ENCODE peak calls at places on chromosomes 5 and 9, in eight cellular contexts. I, S, E, R, A, T, L and V are unnamed samples.

GRCh38 chr5:36457511-36458260 is 148.7 kb upstream of the SLC1A3 start:
- DNase-seq in I (no peak), S (no peak), E (no peak), R (no peak), A (peak), T (no peak), L (no peak), V (peak)

GRCh38 chr5:34914671-34915138 is 599 bp downstream of the RAD1 start:
- DNase-seq in I (peak), S (peak), E (peak), R (no peak), A (peak), T (peak), L (no peak), V (peak)

GRCh38 chr5:14861123-14861757 is 10.3 kb downstream of the ANKH start:
- DNase-seq in I (no peak), S (no peak), E (no peak), R (no peak), A (no peak), T (no peak), L (no peak), V (no peak)

GRCh38 chr9:137814841-137815240 is 62.7 kb upstream of the CACNA1B start:
- DNase-seq in I (no peak), S (no peak), E (no peak), R (no peak), A (no peak), T (no peak), L (no peak), V (no peak)

GRCh38 chr9:3585616-3586015 is 59.8 kb upstream of the RFX3 start:
- DNase-seq in I (no peak), S (no peak), E (no peak), R (no peak), A (no peak), T (no peak), L (no peak), V (no peak)

GRCh38 chr5:64000096-64000495 is 37.9 kb upstream of the HTR1A start:
- DNase-seq in I (no peak), S (no peak), E (no peak), R (no peak), A (no peak), T (no peak), L (no peak), V (no peak)

GRCh38 chr5:136246122-136246521 is 53.2 kb upstream of the SMIM32 start:
- DNase-seq in I (no peak), S (no peak), E (no peak), R (no peak), A (no peak), T (no peak), L (no peak), V (no peak)

GRCh38 chr9:12933957-12934356 is 159.1 kb downstream of the LURAP1L start:
- DNase-seq in I (no peak), S (no peak), E (peak), R (no peak), A (peak), T (no peak), L (no peak), V (peak)

GRCh38 chr9:76873056-76873792 is 32.7 kb downstream of the PRUNE2 start:
- DNase-seq in I (no peak), S (no peak), E (peak), R (peak), A (peak), T (no peak), L (no peak), V (no peak)

GRCh38 chr9:17614929-17615328 is 36.1 kb downstream of the SH3GL2 start:
- DNase-seq in I (no peak), S (no peak), E (no peak), R (no peak), A (no peak), T (no peak), L (no peak), V (peak)

GRCh38 chr5:23507278-23507685 is at the start of gene PRDM9:
- DNase-seq in I (no peak), S (no peak), E (peak), R (no peak), A (peak), T (no peak), L (peak), V (peak)

GRCh38 chr5:141821430-141821925 is 56.7 kb downstream of the PCDH1 start:
- DNase-seq in I (no peak), S (no peak), E (peak), R (peak), A (peak), T (peak), L (peak), V (peak)

GRCh38 chr9:110186254-110186653 is 21.7 kb downstream of the C9orf152 start:
- DNase-seq in I (no peak), S (no peak), E (peak), R (no peak), A (no peak), T (no peak), L (no peak), V (peak)

GRCh38 chr5:131496400-131496713 is 138.7 kb downstream of the RAPGEF6 start:
- DNase-seq in I (no peak), S (peak), E (no peak), R (no peak), A (no peak), T (no peak), L (no peak), V (no peak)

GRCh38 chr9:37392272-37392671 is 30.2 kb upstream of the GRHPR start:
- DNase-seq in I (no peak), S (no peak), E (no peak), R (peak), A (peak), T (no peak), L (no peak), V (no peak)

GRCh38 chr9:16133032-16133431 is 580.2 kb downstream of the CCDC171 start:
- DNase-seq in I (no peak), S (no peak), E (no peak), R (no peak), A (no peak), T (no peak), L (no peak), V (peak)

GRCh38 chr5:126002222-126002897 is 420.8 kb upstream of the GRAMD2B start:
- DNase-seq in I (no peak), S (no peak), E (peak), R (no peak), A (no peak), T (no peak), L (no peak), V (no peak)

GRCh38 chr9:96599298-96599697 is 20.3 kb downstream of the CDC14B start:
- DNase-seq in I (no peak), S (no peak), E (peak), R (no peak), A (no peak), T (no peak), L (no peak), V (no peak)

GRCh38 chr5:91937121-91937520 is 554.0 kb upstream of the ARRDC3 start:
- DNase-seq in I (no peak), S (no peak), E (peak), R (no peak), A (no peak), T (no peak), L (no peak), V (no peak)

GRCh38 chr9:18778846-18779245 is 254.2 kb downstream of the SAXO1 start:
- DNase-seq in I (no peak), S (no peak), E (no peak), R (no peak), A (no peak), T (no peak), L (no peak), V (no peak)

GRCh38 chr5:116543501-116543900 is 31.1 kb downstream of the SEMA6A start:
- DNase-seq in I (no peak), S (no peak), E (no peak), R (no peak), A (no peak), T (no peak), L (no peak), V (peak)

GRCh38 chr5:36161317-36161716 is 9.4 kb downstream of the SKP2 start:
- DNase-seq in I (no peak), S (no peak), E (no peak), R (no peak), A (no peak), T (peak), L (no peak), V (no peak)

GRCh38 chr9:86491634-86492266 is 137.5 kb upstream of the TUT7 start:
- DNase-seq in I (no peak), S (no peak), E (no peak), R (no peak), A (no peak), T (no peak), L (no peak), V (no peak)

GRCh38 chr9:110364451-110364850 is 26.8 kb upstream of the TXNDC8 start:
- DNase-seq in I (no peak), S (no peak), E (no peak), R (no peak), A (no peak), T (no peak), L (no peak), V (no peak)

GRCh38 chr5:95130951-95131350 is 153.9 kb downstream of the MCTP1 start:
- DNase-seq in I (no peak), S (no peak), E (peak), R (no peak), A (peak), T (no peak), L (no peak), V (no peak)

GRCh38 chr5:128284236-128284635 is 200.7 kb downstream of the SLC12A2 start:
- DNase-seq in I (no peak), S (no peak), E (no peak), R (no peak), A (no peak), T (no peak), L (no peak), V (peak)

GRCh38 chr5:115214541-115214940 is 44.8 kb upstream of the TRIM36 start:
- DNase-seq in I (no peak), S (no peak), E (no peak), R (no peak), A (no peak), T (no peak), L (no peak), V (no peak)

GRCh38 chr5:66246621-66247020 is 102.5 kb downstream of the SREK1 start:
- DNase-seq in I (no peak), S (no peak), E (peak), R (no peak), A (no peak), T (no peak), L (no peak), V (peak)

GRCh38 chr5:11048760-11049159 is 287.7 kb upstream of the DAP start:
- DNase-seq in I (no peak), S (peak), E (no peak), R (no peak), A (no peak), T (no peak), L (no peak), V (peak)
- TF ChIP-seq EZH2phosphoT487 in I (no peak), S (no peak), E (no peak), R (no peak), A (no peak), T (no peak), L (no peak), V (no peak)

GRCh38 chr5:102498271-102499034 is at the start of gene SLCO6A1:
- DNase-seq in I (no peak), S (no peak), E (no peak), R (no peak), A (peak), T (no peak), L (no peak), V (no peak)
- TF ChIP-seq EZH2phosphoT487 in I (no peak), S (no peak), E (no peak), R (no peak), A (no peak), T (no peak), L (no peak), V (no peak)

GRCh38 chr5:80659111-80659510 is 4.3 kb upstream of the DHFR start:
- DNase-seq in I (no peak), S (no peak), E (peak), R (no peak), A (no peak), T (no peak), L (no peak), V (no peak)
- TF ChIP-seq EZH2phosphoT487 in I (no peak), S (no peak), E (no peak), R (no peak), A (no peak), T (no peak), L (no peak), V (no peak)

GRCh38 chr9:98944130-98945074 is 695 bp downstream of the COL15A1 start:
- DNase-seq in I (no peak), S (no peak), E (peak), R (peak), A (peak), T (no peak), L (peak), V (no peak)

GRCh38 chr9:98943682-98944129 is at the start of gene COL15A1:
- DNase-seq in I (no peak), S (no peak), E (peak), R (peak), A (peak), T (peak), L (peak), V (no peak)

GRCh38 chr9:98941946-98942523 is 1.7 kb upstream of the COL15A1 start:
- DNase-seq in I (no peak), S (no peak), E (no peak), R (no peak), A (no peak), T (no peak), L (no peak), V (no peak)

GRCh38 chr9:98940278-98940677 is 3.4 kb upstream of the COL15A1 start:
- DNase-seq in I (no peak), S (no peak), E (no peak), R (no peak), A (no peak), T (no peak), L (no peak), V (no peak)

GRCh38 chr9:98942906-98943681 is 613 bp upstream of the COL15A1 start:
- DNase-seq in I (no peak), S (no peak), E (peak), R (no peak), A (no peak), T (no peak), L (peak), V (no peak)
- TF ChIP-seq EZH2phosphoT487 in I (no peak), S (no peak), E (no peak), R (no peak), A (no peak), T (no peak), L (no peak), V (no peak)

DNA sequence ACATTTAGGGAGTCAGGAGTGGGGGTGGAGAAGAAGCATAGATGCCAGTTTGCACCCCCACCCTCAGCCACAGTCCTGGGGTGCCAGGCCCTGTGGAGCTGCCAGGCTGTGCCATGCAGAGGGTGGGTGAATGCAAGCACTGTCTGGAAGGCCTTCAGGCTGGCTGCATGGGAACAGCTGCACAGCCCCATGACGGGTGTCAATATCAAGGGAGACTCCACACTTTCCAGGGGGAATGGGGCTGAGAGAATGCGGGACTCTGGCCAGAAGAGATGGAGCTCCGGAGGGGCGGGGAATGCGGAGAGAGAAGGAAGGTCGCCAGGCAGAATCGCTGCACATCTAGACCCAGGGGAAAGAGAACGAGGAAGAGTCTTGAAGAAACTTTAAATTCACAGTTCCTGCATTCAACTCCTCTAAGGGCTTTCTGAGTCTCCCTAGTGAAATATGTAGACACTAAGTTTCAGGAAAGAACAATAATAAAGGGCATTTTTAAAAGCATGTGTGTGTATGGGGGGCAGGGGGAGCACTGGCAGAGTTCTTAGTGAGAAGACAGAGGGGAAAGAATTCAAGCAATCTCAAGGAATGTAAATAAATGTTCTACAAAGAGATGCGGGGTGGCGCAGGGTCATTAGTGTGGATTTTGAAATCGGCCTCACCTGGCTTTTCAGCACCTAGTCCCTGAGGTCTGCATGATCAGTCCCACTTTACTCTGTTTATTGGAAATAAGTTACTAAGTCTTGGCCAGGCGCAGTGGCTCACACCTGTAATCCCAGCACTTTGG is 59.1 kb downstream of the BOD1 start:
- DNase-seq in I (no peak), S (no peak), E (no peak), R (peak), A (peak), T (no peak), L (no peak), V (no peak)
- TF ChIP-seq EZH2phosphoT487 in I (no peak), S (no peak), E (no peak), R (no peak), A (no peak), T (no peak), L (no peak), V (no peak)

GRCh38 chr9:107637421-107638420 is 148.2 kb upstream of the KLF4 start:
- DNase-seq in I (peak), S (no peak), E (peak), R (peak), A (peak), T (peak), L (peak), V (peak)
- TF ChIP-seq EZH2phosphoT487 in I (no peak), S (no peak), E (no peak), R (peak), A (no peak), T (no peak), L (no peak), V (no peak)

GRCh38 chr5:103409013-103409670 is 150.6 kb downstream of the MACIR start:
- DNase-seq in I (no peak), S (no peak), E (no peak), R (no peak), A (no peak), T (no peak), L (no peak), V (peak)

GRCh38 chr5:103407399-103407798 is 148.8 kb downstream of the MACIR start:
- DNase-seq in I (no peak), S (no peak), E (peak), R (no peak), A (no peak), T (no peak), L (no peak), V (no peak)

GRCh38 chr5:103408408-103408807 is 149.8 kb downstream of the MACIR start:
- DNase-seq in I (peak), S (no peak), E (no peak), R (no peak), A (no peak), T (no peak), L (no peak), V (no peak)

GRCh38 chr5:103411721-103412120 is 150.9 kb downstream of the NUDT12 start:
- DNase-seq in I (no peak), S (no peak), E (no peak), R (no peak), A (no peak), T (no peak), L (no peak), V (no peak)

GRCh38 chr5:103410174-103410573 is 151.6 kb downstream of the MACIR start:
- DNase-seq in I (no peak), S (no peak), E (no peak), R (no peak), A (no peak), T (no peak), L (no peak), V (no peak)
- TF ChIP-seq EZH2phosphoT487 in I (no peak), S (no peak), E (no peak), R (no peak), A (no peak), T (no peak), L (no peak), V (no peak)

DNA sequence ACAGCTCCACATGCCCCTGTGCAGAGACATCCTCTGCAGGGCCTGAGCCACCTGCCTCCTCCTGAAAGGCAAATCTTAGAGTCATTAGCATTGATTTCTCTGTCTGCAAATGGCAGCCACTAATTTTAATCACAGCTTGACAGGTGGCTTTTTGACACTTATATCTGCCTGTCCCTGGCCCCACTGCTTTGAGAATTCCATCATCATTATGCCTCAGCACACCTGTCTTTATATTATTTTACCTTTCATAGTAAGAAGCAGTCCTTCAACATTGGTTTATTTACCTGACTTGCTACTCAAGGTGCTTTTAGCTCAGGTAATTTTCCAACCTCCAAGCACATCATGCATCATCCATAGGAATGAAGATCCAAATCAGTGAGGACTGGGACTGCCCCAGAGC is 451.3 kb downstream of the MTRR start:
- DNase-seq in I (no peak), S (no peak), E (no peak), R (no peak), A (no peak), T (no peak), L (no peak), V (no peak)
- TF ChIP-seq EZH2phosphoT487 in I (no peak), S (no peak), E (no peak), R (no peak), A (no peak), T (no peak), L (no peak), V (no peak)

DNA sequence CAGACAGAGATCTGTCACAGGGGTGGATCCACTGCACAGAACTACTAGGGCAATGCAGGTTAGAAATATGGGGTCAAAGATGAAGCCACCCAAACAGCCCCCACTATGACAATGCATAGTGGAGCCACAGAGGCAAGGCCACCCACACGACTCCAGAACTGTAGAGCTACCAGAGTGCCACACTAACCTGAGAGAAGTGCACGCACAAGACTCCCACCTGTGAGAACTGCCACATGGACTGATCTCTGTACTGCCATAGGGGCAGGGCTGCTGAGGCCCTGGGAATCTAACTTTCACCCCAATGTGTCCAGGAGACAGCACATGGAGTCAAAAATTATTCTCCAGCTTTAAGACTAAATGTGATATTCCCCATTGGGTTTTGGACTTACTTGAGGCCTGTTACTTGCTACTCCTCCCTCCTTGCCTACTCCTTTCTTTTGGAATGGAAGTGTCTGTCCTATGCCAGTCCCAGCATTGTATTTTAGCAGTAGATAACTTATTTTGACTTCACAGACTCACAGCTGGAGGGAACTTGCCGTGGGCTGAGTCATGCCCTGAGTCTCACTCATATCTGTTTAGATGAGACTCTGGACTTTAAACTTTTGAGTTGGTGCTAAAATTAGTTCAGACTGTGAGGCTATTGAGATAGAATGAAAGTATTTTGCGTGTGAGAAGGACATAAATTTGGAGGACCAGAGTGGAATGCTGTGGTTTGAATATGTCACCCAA is 853.3 kb downstream of the MAT2B start:
- DNase-seq in I (peak), S (no peak), E (peak), R (no peak), A (no peak), T (peak), L (no peak), V (no peak)
- TF ChIP-seq EZH2phosphoT487 in I (no peak), S (no peak), E (no peak), R (no peak), A (no peak), T (no peak), L (no peak), V (no peak)

GRCh38 chr5:180492226-180492903 is 1.8 kb upstream of the CNOT6 start:
- DNase-seq in I (no peak), S (no peak), E (no peak), R (no peak), A (no peak), T (no peak), L (no peak), V (no peak)

GRCh38 chr5:180494510-180495181 is 467 bp downstream of the CNOT6 start:
- DNase-seq in I (peak), S (peak), E (peak), R (peak), A (peak), T (peak), L (peak), V (no peak)

GRCh38 chr5:180494060-180494509 is at the start of gene CNOT6:
- DNase-seq in I (peak), S (peak), E (peak), R (peak), A (peak), T (peak), L (peak), V (peak)

GRCh38 chr5:180495292-180495691 is 1.1 kb downstream of the CNOT6 start:
- DNase-seq in I (no peak), S (no peak), E (peak), R (peak), A (no peak), T (no peak), L (no peak), V (no peak)

GRCh38 chr5:180491496-180491895 is 2.7 kb upstream of the CNOT6 start:
- DNase-seq in I (no peak), S (no peak), E (no peak), R (no peak), A (peak), T (no peak), L (no peak), V (no peak)
- TF ChIP-seq EZH2phosphoT487 in I (no peak), S (no peak), E (no peak), R (no peak), A (no peak), T (no peak), L (no peak), V (no peak)